ENCODE peak calls at places on chromosome 1, in ten cellular contexts. One of them, this sample, is unnamed.

GRCh38 chr1:111736548-111737215 is 2.5 kb downstream of the INKA2 start:
- DNase-seq in A172: no peak
- DNase-seq in endothelial cell: no peak
- DNase-seq in T47D: no peak
- DNase-seq in fibroblast of the conjunctiva: no peak
- DNase-seq in fibroblast of villous mesenchyme: no peak
- DNase-seq in amniotic epithelial cell: no peak
- DNase-seq in caudate nucleus: peak
- DNase-seq in SK-N-DZ: no peak
- DNase-seq in activated naive CD4-positive, alpha-beta T cell: no peak
- DNase-seq in this sample: no peak

GRCh38 chr1:112260699-112261098 is 135.3 kb upstream of the CTTNBP2NL start:
- DNase-seq in fibroblast of villous mesenchyme: no peak
- DNase-seq in T47D: no peak
- DNase-seq in A172: no peak
- DNase-seq in activated naive CD4-positive, alpha-beta T cell: no peak
- DNase-seq in caudate nucleus: no peak
- DNase-seq in SK-N-DZ: no peak
- DNase-seq in amniotic epithelial cell: no peak
- DNase-seq in endothelial cell: no peak
- DNase-seq in fibroblast of the conjunctiva: no peak
- DNase-seq in this sample: no peak

GRCh38 chr1:30313584-30313983 is 409.8 kb downstream of the MATN1 start:
- DNase-seq in caudate nucleus: no peak
- DNase-seq in amniotic epithelial cell: no peak
- DNase-seq in A172: no peak
- DNase-seq in SK-N-DZ: no peak
- DNase-seq in activated naive CD4-positive, alpha-beta T cell: no peak
- DNase-seq in T47D: no peak
- DNase-seq in fibroblast of villous mesenchyme: no peak
- DNase-seq in fibroblast of the conjunctiva: no peak
- DNase-seq in endothelial cell: no peak
- DNase-seq in this sample: no peak

GRCh38 chr1:171645553-171646336 is 6.7 kb downstream of the MYOC start:
- DNase-seq in fibroblast of the conjunctiva: peak
- DNase-seq in caudate nucleus: peak
- DNase-seq in amniotic epithelial cell: no peak
- DNase-seq in SK-N-DZ: peak
- DNase-seq in T47D: no peak
- DNase-seq in endothelial cell: no peak
- DNase-seq in A172: no peak
- DNase-seq in fibroblast of villous mesenchyme: peak
- DNase-seq in activated naive CD4-positive, alpha-beta T cell: no peak
- DNase-seq in this sample: no peak

GRCh38 chr1:67013573-67013972 is 40.4 kb downstream of the SLC35D1 start:
- DNase-seq in amniotic epithelial cell: peak
- DNase-seq in SK-N-DZ: no peak
- DNase-seq in fibroblast of the conjunctiva: no peak
- DNase-seq in fibroblast of villous mesenchyme: peak
- DNase-seq in activated naive CD4-positive, alpha-beta T cell: no peak
- DNase-seq in A172: peak
- DNase-seq in endothelial cell: no peak
- DNase-seq in T47D: no peak
- DNase-seq in caudate nucleus: no peak
- DNase-seq in this sample: no peak

GRCh38 chr1:54651608-54652007 is 10.0 kb downstream of the MROH7 start:
- DNase-seq in endothelial cell: no peak
- DNase-seq in SK-N-DZ: no peak
- DNase-seq in amniotic epithelial cell: no peak
- DNase-seq in activated naive CD4-positive, alpha-beta T cell: no peak
- DNase-seq in A172: no peak
- DNase-seq in T47D: no peak
- DNase-seq in fibroblast of the conjunctiva: no peak
- DNase-seq in fibroblast of villous mesenchyme: no peak
- DNase-seq in caudate nucleus: no peak
- DNase-seq in this sample: no peak

GRCh38 chr1:24910751-24911650 is 19.1 kb downstream of the RUNX3 start:
- DNase-seq in T47D: no peak
- DNase-seq in SK-N-DZ: no peak
- DNase-seq in activated naive CD4-positive, alpha-beta T cell: no peak
- DNase-seq in fibroblast of the conjunctiva: no peak
- DNase-seq in A172: peak
- DNase-seq in endothelial cell: no peak
- DNase-seq in caudate nucleus: no peak
- DNase-seq in amniotic epithelial cell: peak
- DNase-seq in fibroblast of villous mesenchyme: peak
- DNase-seq in this sample: no peak

GRCh38 chr1:17250601-17251000 is 1.7 kb downstream of the PADI3 start:
- DNase-seq in amniotic epithelial cell: no peak
- DNase-seq in fibroblast of villous mesenchyme: no peak
- DNase-seq in endothelial cell: no peak
- DNase-seq in caudate nucleus: no peak
- DNase-seq in SK-N-DZ: no peak
- DNase-seq in fibroblast of the conjunctiva: no peak
- DNase-seq in T47D: peak
- DNase-seq in activated naive CD4-positive, alpha-beta T cell: no peak
- DNase-seq in A172: peak
- DNase-seq in this sample: no peak

GRCh38 chr1:177476706-177477105 is 305.9 kb downstream of the BRINP2 start:
- DNase-seq in fibroblast of villous mesenchyme: no peak
- DNase-seq in T47D: no peak
- DNase-seq in A172: no peak
- DNase-seq in activated naive CD4-positive, alpha-beta T cell: no peak
- DNase-seq in SK-N-DZ: no peak
- DNase-seq in fibroblast of the conjunctiva: no peak
- DNase-seq in amniotic epithelial cell: no peak
- DNase-seq in endothelial cell: no peak
- DNase-seq in caudate nucleus: no peak
- DNase-seq in this sample: no peak

GRCh38 chr1:91924146-91924545 is 25.1 kb upstream of the BRDT start:
- DNase-seq in SK-N-DZ: no peak
- DNase-seq in endothelial cell: no peak
- DNase-seq in activated naive CD4-positive, alpha-beta T cell: no peak
- DNase-seq in fibroblast of villous mesenchyme: peak
- DNase-seq in A172: peak
- DNase-seq in amniotic epithelial cell: peak
- DNase-seq in caudate nucleus: no peak
- DNase-seq in fibroblast of the conjunctiva: no peak
- DNase-seq in T47D: no peak
- DNase-seq in this sample: no peak

GRCh38 chr1:18946550-18947381 is 9.7 kb downstream of the IFFO2 start:
- DNase-seq in activated naive CD4-positive, alpha-beta T cell: no peak
- DNase-seq in amniotic epithelial cell: no peak
- DNase-seq in T47D: no peak
- DNase-seq in SK-N-DZ: no peak
- DNase-seq in caudate nucleus: no peak
- DNase-seq in fibroblast of the conjunctiva: no peak
- DNase-seq in fibroblast of villous mesenchyme: no peak
- DNase-seq in A172: no peak
- DNase-seq in endothelial cell: no peak
- DNase-seq in this sample: no peak